ENCODE peak calls at places on chromosome 9, in eight cellular contexts. F is WERI-Rb-1, G is astrocyte of the spinal cord, Q is endothelial cell of umbilical vein, U is mucosa of descending colon, J is prostate gland, Z is HCT116, T is mammary epithelial cell. H is an unnamed sample.

GRCh38 chr9:4674783-4675182 is 4.6 kb upstream of the CDC37L1 start:
- DNase-seq in F (no peak), G (peak), Q (no peak), U (no peak), J (peak), Z (no peak), T (peak), H (peak)

GRCh38 chr9:88746029-88746743 is 211.2 kb downstream of the NXNL2 start:
- DNase-seq in F (no peak), G (peak), Q (no peak), U (no peak), J (no peak), Z (no peak), T (no peak), H (peak)

GRCh38 chr9:10265102-10265708 is 347.6 kb downstream of the PTPRD start:
- DNase-seq in F (no peak), G (peak), Q (peak), U (no peak), J (no peak), Z (no peak), T (peak), H (peak)

GRCh38 chr9:127991757-127992274 is 11.0 kb upstream of the EEIG1 start:
- DNase-seq in F (no peak), G (no peak), Q (no peak), U (no peak), J (no peak), Z (no peak), T (no peak), H (no peak)

GRCh38 chr9:27554712-27555111 is 18.6 kb downstream of the C9orf72 start:
- DNase-seq in F (no peak), G (no peak), Q (no peak), U (no peak), J (no peak), Z (no peak), T (no peak), H (no peak)

GRCh38 chr9:6114424-6114823 is 99.0 kb upstream of the RANBP6 start:
- DNase-seq in F (no peak), G (no peak), Q (no peak), U (no peak), J (no peak), Z (no peak), T (no peak), H (no peak)

GRCh38 chr9:84111726-84112125 is 131.1 kb downstream of the RMI1 start:
- DNase-seq in F (no peak), G (peak), Q (no peak), U (no peak), J (no peak), Z (no peak), T (peak), H (peak)

GRCh38 chr9:109504689-109505088 is 6.6 kb upstream of the PTPN3 start:
- DNase-seq in F (no peak), G (no peak), Q (no peak), U (no peak), J (no peak), Z (no peak), T (peak), H (peak)

GRCh38 chr9:8492034-8492433 is 692.5 kb upstream of the DMAC1 start:
- DNase-seq in F (no peak), G (no peak), Q (no peak), U (no peak), J (no peak), Z (no peak), T (no peak), H (no peak)

GRCh38 chr9:14433841-14434511 is 120.0 kb upstream of the NFIB start:
- DNase-seq in F (no peak), G (peak), Q (no peak), U (no peak), J (no peak), Z (peak), T (peak), H (peak)

GRCh38 chr9:122090287-122090883 is 2.7 kb downstream of the TTLL11 start:
- DNase-seq in F (no peak), G (no peak), Q (no peak), U (no peak), J (no peak), Z (no peak), T (no peak), H (no peak)

GRCh38 chr9:3124006-3124405 is 280.1 kb upstream of the PUM3 start:
- DNase-seq in F (no peak), G (no peak), Q (no peak), U (no peak), J (no peak), Z (no peak), T (no peak), H (no peak)

GRCh38 chr9:95611354-95611753 is 94.6 kb upstream of the PTCH1 start:
- DNase-seq in F (peak), G (no peak), Q (no peak), U (no peak), J (no peak), Z (no peak), T (no peak), H (no peak)

GRCh38 chr9:109574061-109574882 is 76.2 kb upstream of the PTPN3 start:
- DNase-seq in F (peak), G (peak), Q (peak), U (no peak), J (peak), Z (peak), T (peak), H (peak)

GRCh38 chr9:33143241-33143642 is 23.9 kb downstream of the B4GALT1 start:
- DNase-seq in F (no peak), G (peak), Q (no peak), U (no peak), J (no peak), Z (no peak), T (no peak), H (peak)

GRCh38 chr9:106861585-106862114 is 1.3 kb upstream of the ZNF462 start:
- DNase-seq in F (no peak), G (no peak), Q (peak), U (no peak), J (no peak), Z (no peak), T (no peak), H (peak)

GRCh38 chr9:1732670-1733069 is 282.5 kb upstream of the SMARCA2 start:
- DNase-seq in F (no peak), G (no peak), Q (no peak), U (no peak), J (no peak), Z (no peak), T (no peak), H (peak)
- TF ChIP-seq CTCF in F (no peak), G (no peak), Q (no peak), U (no peak), J (no peak), Z (no peak), T (peak), H (peak)

DNA sequence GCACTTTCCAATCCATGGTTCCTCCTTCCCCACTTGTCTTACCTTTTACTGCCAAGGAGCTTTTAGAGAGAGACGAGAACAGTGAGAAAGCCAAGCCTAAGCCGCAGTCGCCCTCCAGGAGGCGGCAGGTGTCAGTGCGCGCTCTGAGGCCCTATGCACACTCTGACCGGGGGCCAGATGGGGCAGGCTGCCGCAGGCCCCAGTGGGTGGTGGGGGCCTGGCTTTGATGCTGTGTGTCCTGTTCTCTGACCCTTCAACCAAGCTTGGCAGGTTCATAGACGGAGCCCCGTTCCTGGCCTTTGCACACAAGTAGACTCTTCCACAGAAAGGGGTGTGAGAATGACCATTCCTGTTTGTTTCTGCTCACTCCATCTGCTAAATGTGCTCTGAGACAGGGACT is 77.3 kb downstream of the WNK2 start:
- DNase-seq in F (peak), G (no peak), Q (no peak), U (peak), J (no peak), Z (no peak), T (no peak), H (no peak)
- H3K4me3 ChIP-seq in F (no peak), G (no peak), Q (no peak), U (no peak), J (no peak), Z (no peak), T (no peak), H (no peak)

DNA sequence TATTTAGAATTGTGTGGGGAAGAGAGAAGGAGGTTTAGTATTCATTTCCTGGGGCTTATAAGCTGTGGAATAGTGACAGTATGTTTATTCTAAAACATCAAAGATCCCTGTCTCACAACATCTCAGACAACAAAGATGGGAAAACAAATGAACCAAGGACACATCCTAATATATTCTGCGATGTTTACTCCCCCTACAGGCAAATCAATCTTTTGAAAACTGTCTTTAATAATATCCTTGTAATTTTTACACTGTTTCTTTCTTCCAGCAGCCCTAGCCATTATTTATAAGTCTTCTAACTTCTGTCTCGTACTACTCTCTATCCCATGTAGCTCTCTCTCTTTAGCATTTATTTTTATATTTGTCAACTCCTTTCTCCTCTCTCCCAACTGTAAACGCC is 33.5 kb upstream of the TMEM252 start:
- DNase-seq in F (no peak), G (no peak), Q (no peak), U (no peak), J (no peak), Z (no peak), T (no peak), H (no peak)
- TF ChIP-seq CTCF in F (no peak), G (no peak), Q (no peak), U (no peak), J (peak), Z (no peak), T (peak), H (peak)

GRCh38 chr9:124010303-124010664 is 1.3 kb upstream of the LHX2 start:
- DNase-seq in F (no peak), G (no peak), Q (no peak), U (no peak), J (no peak), Z (no peak), T (no peak), H (no peak)

GRCh38 chr9:124008307-124008854 is 3.2 kb upstream of the LHX2 start:
- DNase-seq in F (peak), G (no peak), Q (no peak), U (no peak), J (no peak), Z (peak), T (no peak), H (peak)

GRCh38 chr9:124010665-124011321 is 775 bp upstream of the LHX2 start:
- DNase-seq in F (no peak), G (no peak), Q (no peak), U (no peak), J (no peak), Z (no peak), T (no peak), H (no peak)

GRCh38 chr9:124008855-124009834 is 2.4 kb upstream of the LHX2 start:
- DNase-seq in F (peak), G (no peak), Q (no peak), U (no peak), J (no peak), Z (no peak), T (no peak), H (no peak)

GRCh38 chr9:124009835-124010226 is 1.7 kb upstream of the LHX2 start:
- DNase-seq in F (no peak), G (no peak), Q (no peak), U (no peak), J (no peak), Z (no peak), T (no peak), H (no peak)
- H3K4me3 ChIP-seq in F (no peak), G (no peak), Q (no peak), U (no peak), J (no peak), Z (no peak), T (no peak), H (no peak)

GRCh38 chr9:129439242-129439641 is 181.7 kb downstream of the C9orf50 start:
- DNase-seq in F (no peak), G (no peak), Q (no peak), U (no peak), J (no peak), Z (no peak), T (no peak), H (no peak)

GRCh38 chr9:129435996-129436676 is 184.8 kb downstream of the C9orf50 start:
- DNase-seq in F (peak), G (no peak), Q (no peak), U (no peak), J (no peak), Z (no peak), T (no peak), H (no peak)

GRCh38 chr9:129435272-129435671 is 185.6 kb downstream of the C9orf50 start:
- DNase-seq in F (no peak), G (no peak), Q (no peak), U (no peak), J (no peak), Z (no peak), T (no peak), H (no peak)

GRCh38 chr9:129436751-129437625 is 183.9 kb downstream of the C9orf50 start:
- DNase-seq in F (peak), G (peak), Q (peak), U (peak), J (peak), Z (no peak), T (peak), H (peak)

GRCh38 chr9:129437626-129438323 is 183.1 kb downstream of the C9orf50 start:
- DNase-seq in F (peak), G (no peak), Q (no peak), U (peak), J (no peak), Z (no peak), T (no peak), H (no peak)
- TF ChIP-seq CTCF in F (peak), G (no peak), Q (peak), U (no peak), J (no peak), Z (no peak), T (no peak), H (no peak)

GRCh38 chr9:90898229-90898628 is 96.6 kb downstream of the SYK start:
- DNase-seq in F (no peak), G (no peak), Q (no peak), U (no peak), J (no peak), Z (no peak), T (no peak), H (no peak)
- H3K4me3 ChIP-seq in F (no peak), G (no peak), Q (no peak), U (no peak), J (no peak), Z (no peak), T (no peak), H (no peak)

GRCh38 chr9:135230386-135230765 is 142.9 kb downstream of the OLFM1 start:
- DNase-seq in F (no peak), G (no peak), Q (no peak), U (no peak), J (no peak), Z (no peak), T (no peak), H (no peak)
- TF ChIP-seq CTCF in F (no peak), G (no peak), Q (no peak), U (no peak), J (no peak), Z (no peak), T (no peak), H (no peak)

GRCh38 chr9:136144450-136144849 is 25.8 kb upstream of the TMEM250 start:
- DNase-seq in F (no peak), G (no peak), Q (no peak), U (no peak), J (no peak), Z (no peak), T (no peak), H (no peak)

GRCh38 chr9:136147890-136148714 is 29.4 kb upstream of the TMEM250 start:
- DNase-seq in F (peak), G (no peak), Q (no peak), U (no peak), J (no peak), Z (no peak), T (no peak), H (no peak)

GRCh38 chr9:136145580-136145979 is 26.9 kb upstream of the TMEM250 start:
- DNase-seq in F (no peak), G (no peak), Q (no peak), U (no peak), J (no peak), Z (no peak), T (no peak), H (no peak)

GRCh38 chr9:136147038-136147889 is 28.6 kb upstream of the TMEM250 start:
- DNase-seq in F (no peak), G (no peak), Q (no peak), U (no peak), J (no peak), Z (no peak), T (no peak), H (no peak)

DNA sequence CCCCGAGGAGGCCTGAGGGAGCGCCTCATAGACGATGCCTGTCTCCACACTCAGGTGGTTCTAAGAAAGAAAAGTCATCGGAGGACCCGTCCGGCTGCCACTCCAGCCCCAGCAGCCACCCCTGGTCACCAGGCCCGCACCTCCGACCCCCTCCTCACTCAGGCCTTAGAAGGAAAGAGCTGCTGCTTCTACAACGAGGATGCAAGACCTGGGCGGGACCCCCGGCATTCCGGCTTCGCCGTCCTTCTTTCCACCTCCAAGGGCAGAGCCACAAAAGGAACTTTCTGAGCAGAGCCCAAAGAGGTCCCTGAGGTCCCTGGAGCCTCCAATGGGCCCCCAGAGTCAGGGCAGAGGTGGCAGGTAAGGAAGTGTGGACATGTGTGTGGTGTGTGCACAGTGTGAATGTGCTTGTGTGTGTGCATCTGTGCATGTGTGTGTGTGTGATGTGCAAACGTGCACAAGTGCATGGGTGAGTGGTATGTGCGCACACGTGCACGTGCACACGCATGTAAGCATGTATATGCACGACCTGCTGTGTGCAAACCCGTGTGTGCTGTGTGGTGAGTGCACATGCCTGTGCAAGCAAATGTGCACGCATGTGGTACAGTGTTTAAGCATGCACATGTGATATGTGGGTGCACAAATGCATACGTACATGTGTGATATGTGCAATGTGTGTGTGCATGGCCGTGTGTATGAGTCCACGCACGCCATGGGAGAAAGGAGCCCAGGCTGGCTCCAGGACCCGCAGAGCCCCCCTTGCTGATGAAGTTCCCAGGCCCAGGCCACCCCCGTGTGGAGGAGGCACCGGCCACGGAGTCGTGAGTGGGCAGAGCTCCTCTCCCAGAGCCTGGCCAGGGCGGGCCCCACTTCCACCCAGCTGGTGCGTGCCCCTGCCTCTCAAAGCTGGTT is 27.7 kb upstream of the TMEM250 start:
- DNase-seq in F (no peak), G (no peak), Q (no peak), U (no peak), J (no peak), Z (no peak), T (no peak), H (no peak)
- H3K4me3 ChIP-seq in F (no peak), G (no peak), Q (no peak), U (no peak), J (no peak), Z (no peak), T (no peak), H (no peak)